ENCODE peak calls at places on chromosome 15, in four cellular contexts. L, I, Y and K are unnamed samples.

GRCh38 chr15:67194171-67195114 is 60.0 kb downstream of the AAGAB start:
- DNase-seq in L (peak), I (no peak), Y (no peak), K (no peak)

GRCh38 chr15:85543741-85544155 is 163.3 kb downstream of the AKAP13 start:
- DNase-seq in L (peak), I (no peak), Y (no peak), K (no peak)

GRCh38 chr15:80498652-80499051 is 94.5 kb downstream of the ARNT2 start:
- DNase-seq in L (peak), I (no peak), Y (no peak), K (no peak)

GRCh38 chr15:82128401-82129143 is 82.8 kb upstream of the MEX3B start:
- DNase-seq in L (no peak), I (no peak), Y (no peak), K (no peak)

GRCh38 chr15:62940755-62941361 is 101.7 kb upstream of the TPM1 start:
- DNase-seq in L (no peak), I (peak), Y (no peak), K (no peak)

GRCh38 chr15:74950078-74951000 is 6.2 kb downstream of the RPP25 start:
- DNase-seq in L (peak), I (peak), Y (peak), K (peak)

GRCh38 chr15:52518487-52518886 is 10.2 kb downstream of the MYO5A start:
- DNase-seq in L (no peak), I (no peak), Y (no peak), K (no peak)

GRCh38 chr15:75058127-75058905 is 34.9 kb downstream of the PPCDC start:
- DNase-seq in L (no peak), I (no peak), Y (no peak), K (no peak)

GRCh38 chr15:31004220-31004733 is 12.8 kb upstream of the MTMR10 start:
- DNase-seq in L (no peak), I (no peak), Y (no peak), K (no peak)

DNA sequence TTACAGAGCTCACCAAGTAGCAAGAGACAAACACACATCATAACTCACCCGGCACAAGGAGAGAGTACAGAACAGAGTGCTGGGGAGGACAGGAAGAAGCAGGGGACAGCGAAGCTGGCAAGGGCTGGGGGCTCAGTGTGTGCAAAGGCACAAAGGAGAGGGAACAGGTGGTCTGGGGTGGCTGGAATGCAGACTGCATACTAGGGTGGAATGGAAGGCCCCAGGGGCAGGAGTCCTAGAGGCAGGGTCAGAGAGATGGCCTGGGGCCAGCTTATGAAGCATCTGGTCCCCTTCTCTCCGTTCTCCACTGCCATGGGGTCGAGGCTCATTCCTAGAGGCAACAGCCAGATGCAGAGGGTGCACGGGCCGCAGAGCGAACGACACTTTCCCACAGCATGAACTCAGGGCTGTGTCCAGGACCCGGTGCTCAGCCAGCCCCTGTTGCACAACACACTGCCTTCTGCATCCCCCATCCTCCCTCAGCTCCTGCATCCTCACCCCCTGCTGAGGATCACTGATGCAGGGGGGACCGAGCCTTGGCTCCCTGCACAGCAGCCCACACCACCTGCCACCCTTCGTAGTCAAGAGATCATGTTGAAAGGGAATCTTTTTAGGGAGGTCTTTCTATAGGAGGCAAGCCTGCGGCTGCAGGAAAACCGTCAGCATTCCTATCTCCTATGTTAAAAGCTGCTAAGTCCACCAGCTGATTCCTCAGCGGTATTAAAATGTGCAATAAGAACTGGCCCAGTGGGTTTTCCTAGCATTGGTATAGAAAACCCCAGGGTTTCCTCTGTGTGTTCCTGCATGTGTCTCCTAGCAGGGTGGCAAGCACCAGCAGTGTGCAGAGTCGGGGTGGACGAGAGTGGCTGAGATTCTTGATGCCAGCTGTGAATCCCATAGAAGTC is 293.5 kb downstream of the UACA start:
- DNase-seq in L (no peak), I (no peak), Y (no peak), K (no peak)
- TF ChIP-seq JUND in L (no peak), I (no peak), Y (no peak), K (no peak)

GRCh38 chr15:50718700-50719125 is 32.1 kb upstream of the TRPM7 start:
- DNase-seq in L (no peak), I (no peak), Y (no peak), K (no peak)
- TF ChIP-seq JUND in L (no peak), I (no peak), Y (no peak), K (no peak)

DNA sequence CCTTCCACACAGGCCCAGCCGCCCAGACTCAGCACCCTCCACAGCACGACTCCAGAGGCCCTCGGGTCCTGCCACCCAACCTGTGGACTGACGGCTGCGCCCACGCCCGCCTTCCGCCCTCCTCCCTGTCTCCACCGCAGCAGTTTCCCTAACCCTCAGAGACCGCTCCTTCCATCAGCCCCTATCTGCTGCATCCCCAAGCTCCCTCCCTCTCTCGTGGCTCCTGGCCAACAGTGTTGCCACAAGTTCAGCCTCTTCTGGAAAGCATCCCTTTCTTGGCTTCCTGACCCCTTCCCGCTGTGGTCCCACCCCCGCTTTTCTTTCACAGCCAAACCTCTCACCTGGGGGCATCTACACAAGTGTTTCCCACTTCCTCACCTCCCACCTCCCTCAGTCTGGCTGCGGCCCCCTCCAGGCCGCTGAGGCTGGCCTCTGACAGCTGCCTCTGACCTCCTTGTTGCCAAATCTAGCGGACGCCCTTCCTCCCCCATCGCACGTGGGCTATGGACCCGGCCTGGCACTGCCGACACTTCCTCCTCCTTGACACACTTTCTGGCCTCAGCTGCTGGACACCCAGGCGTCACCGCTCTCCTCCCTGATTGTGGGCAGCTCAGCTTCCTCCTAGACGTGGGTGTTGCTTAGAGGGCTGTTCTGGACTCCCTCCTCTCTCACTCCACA is 168.8 kb upstream of the TLE3 start:
- DNase-seq in L (no peak), I (no peak), Y (no peak), K (no peak)
- TF ChIP-seq JUND in L (no peak), I (no peak), Y (no peak), K (no peak)

DNA sequence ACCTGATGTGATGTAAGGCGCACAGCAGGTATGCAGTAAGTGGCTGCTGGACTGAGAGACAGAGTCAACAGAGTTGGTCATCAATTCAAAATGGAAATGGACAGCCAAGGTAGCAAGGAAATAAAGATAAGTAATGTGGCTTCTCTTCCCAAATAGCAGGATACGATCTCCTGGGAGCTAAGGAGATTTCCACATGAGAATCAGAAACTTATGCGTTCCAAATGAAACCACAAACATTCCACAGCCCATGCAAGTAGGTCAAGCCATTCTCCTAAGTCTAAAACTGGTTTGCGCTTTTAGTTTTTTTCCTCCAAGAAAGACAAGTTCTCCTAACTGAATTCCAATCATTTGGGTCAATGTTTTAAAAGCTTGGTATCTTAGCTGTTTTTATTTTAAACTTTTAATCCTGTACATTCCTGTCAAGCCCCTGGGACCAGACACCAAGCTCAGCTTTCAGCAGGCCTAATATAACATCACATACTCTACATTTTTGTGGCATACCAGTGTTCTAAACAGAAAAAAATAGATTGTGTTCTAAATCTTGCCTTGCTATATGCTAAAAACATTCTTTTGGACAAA is 73.7 kb upstream of the TSPAN3 start:
- DNase-seq in L (no peak), I (no peak), Y (no peak), K (peak)
- TF ChIP-seq JUND in L (no peak), I (peak), Y (no peak), K (peak)

GRCh38 chr15:95176794-95177577 is 945.6 kb downstream of the MCTP2 start:
- DNase-seq in L (no peak), I (no peak), Y (no peak), K (peak)

GRCh38 chr15:95174281-95174680 is 942.9 kb downstream of the MCTP2 start:
- DNase-seq in L (no peak), I (no peak), Y (no peak), K (peak)

GRCh38 chr15:95174880-95175279 is 943.5 kb downstream of the MCTP2 start:
- DNase-seq in L (no peak), I (no peak), Y (no peak), K (peak)

GRCh38 chr15:95180530-95180929 is 949.2 kb downstream of the MCTP2 start:
- DNase-seq in L (no peak), I (no peak), Y (no peak), K (no peak)

DNA sequence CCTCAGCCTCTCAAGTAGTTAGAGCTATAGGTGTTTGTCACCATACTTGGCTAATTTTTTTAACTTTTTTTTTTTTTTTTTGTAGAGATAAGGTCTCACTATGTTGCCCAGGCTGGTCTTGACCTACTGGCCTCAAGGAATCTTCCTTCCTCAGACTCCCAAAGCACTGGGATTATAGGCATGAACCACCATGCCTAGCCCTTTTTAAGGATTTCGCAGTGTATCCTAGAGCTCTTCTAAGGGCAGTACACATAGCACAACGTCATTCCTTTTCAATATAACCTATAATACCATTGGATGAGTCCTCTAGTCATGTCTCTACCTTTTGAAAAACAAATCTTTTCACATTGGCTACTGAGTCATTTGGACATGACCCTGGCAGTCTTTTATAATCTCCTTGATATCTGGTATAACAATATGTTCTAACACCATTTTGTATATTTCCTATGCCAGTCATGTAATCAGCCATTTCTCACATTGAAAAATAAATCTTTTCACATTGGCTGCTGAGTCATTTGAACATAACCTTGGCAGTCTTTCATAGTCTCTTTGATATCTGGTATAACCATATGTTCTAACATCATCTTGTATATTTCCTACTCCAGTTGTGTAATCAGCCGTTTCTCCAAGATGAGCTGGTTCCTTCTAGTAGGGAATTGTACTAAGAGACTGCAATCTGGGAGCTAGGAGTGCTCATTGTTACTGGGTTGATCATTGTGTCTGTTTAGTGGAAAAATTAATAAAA is 944.7 kb downstream of the MCTP2 start:
- DNase-seq in L (no peak), I (no peak), Y (no peak), K (no peak)
- TF ChIP-seq JUND in L (no peak), I (no peak), Y (peak), K (no peak)

DNA sequence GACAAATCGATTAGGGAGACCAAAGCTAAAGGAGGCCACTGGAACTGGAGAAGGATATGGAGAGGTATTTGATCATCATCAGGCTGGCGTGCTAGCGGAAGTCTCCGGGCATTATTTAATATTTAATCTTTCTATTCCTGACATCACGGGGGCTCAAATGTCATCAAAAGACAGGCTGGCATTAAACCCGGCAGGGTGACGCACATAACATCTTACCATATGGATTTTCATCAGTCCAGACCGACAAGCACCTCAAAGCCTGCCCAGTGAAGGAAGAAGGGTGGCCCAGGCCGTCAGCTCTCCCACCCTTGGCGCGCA is 569 bp downstream of the CCPG1 start:
- DNase-seq in L (no peak), I (no peak), Y (peak), K (no peak)
- TF ChIP-seq JUND in L (no peak), I (no peak), Y (no peak), K (no peak)

DNA sequence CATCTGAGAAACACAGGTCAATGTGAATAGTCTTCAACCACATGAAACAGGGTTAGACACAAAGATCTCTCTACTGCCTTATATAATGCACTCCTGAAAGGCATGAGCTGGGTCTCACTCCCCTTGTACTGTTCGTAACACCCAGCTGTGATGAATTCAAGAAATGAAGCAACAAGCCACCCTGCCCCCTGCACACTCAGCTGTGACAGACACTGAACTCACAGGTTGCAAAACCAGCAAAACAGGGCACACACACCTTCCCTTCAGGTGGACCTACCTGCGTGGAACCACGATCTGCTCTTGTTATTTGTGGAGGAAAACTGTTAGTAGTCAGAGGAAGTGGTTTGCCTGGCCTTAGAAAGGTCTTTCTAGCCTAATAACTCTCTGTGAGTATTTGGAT is 64.5 kb downstream of the CERS3 start:
- DNase-seq in L (no peak), I (no peak), Y (no peak), K (peak)
- TF ChIP-seq JUND in L (no peak), I (no peak), Y (no peak), K (no peak)

GRCh38 chr15:65923264-65923663 is 54.0 kb downstream of the RAB11A start:
- DNase-seq in L (no peak), I (no peak), Y (no peak), K (no peak)

GRCh38 chr15:65920825-65921309 is 51.6 kb downstream of the RAB11A start:
- DNase-seq in L (no peak), I (no peak), Y (no peak), K (no peak)

GRCh38 chr15:65921780-65922179 is 52.5 kb downstream of the RAB11A start:
- DNase-seq in L (no peak), I (no peak), Y (no peak), K (no peak)

GRCh38 chr15:65924004-65924403 is 54.7 kb downstream of the RAB11A start:
- DNase-seq in L (no peak), I (no peak), Y (no peak), K (no peak)

GRCh38 chr15:65922621-65923020 is 53.3 kb downstream of the RAB11A start:
- DNase-seq in L (no peak), I (no peak), Y (no peak), K (no peak)
- TF ChIP-seq JUND in L (no peak), I (no peak), Y (no peak), K (no peak)

DNA sequence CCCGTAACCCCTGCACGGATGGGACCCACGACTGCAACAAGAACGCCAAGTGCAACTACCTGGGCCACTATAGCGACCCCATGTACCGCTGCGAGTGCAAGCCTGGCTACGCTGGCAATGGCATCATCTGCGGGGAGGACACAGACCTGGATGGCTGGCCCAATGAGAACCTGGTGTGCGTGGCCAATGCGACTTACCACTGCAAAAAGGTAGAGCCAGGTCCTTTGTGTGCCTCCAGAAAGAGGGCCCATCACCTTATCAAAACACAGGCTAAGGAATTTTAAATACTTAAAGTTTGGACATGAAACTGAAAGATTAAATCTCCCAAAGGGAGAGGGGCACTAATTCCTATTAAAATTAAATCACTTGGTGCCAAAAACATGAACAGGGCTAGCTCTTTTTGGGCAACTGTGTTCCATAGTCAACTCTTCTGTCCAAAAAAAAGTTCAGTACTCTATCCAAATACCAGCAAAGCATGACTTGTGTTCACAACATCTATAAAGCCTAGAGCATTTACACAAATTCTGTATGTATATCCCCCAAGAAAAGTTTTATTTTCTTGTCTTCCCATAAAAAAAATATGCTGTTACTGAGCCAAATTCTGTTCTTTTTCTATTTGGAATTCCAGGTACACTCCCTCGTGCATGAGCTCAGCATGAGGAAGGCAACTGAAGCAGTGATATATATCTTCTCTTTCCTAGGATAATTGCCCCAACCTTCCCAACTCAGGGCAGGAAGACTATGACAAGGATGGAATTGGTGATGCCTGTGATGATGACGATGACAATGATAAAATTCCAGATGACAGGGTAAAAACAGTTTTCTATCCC is 9.2 kb downstream of the THBS1 start:
- DNase-seq in L (no peak), I (no peak), Y (no peak), K (no peak)
- TF ChIP-seq JUND in L (no peak), I (no peak), Y (no peak), K (no peak)

GRCh38 chr15:98597666-98598065 is 50.7 kb upstream of the IGF1R start:
- DNase-seq in L (peak), I (no peak), Y (no peak), K (no peak)
- TF ChIP-seq JUND in L (peak), I (no peak), Y (no peak), K (no peak)